ENCODE peak calls at places on chromosome 7, in eight cellular contexts. E is heart right ventricle, Z is testis, J is HCT116, S is heart left ventricle, H is pancreas, W is GM23248, G is prostate gland. R is an unnamed sample. For H3K4me1, the result is how much of the 10 kb centered on the place peaks cover.

GRCh38 chr7:27933691-27934565 is 194.0 kb downstream of the TAX1BP1 start:
- DNase-seq in E (no peak), Z (no peak), J (no peak), S (no peak), H (no peak), W (peak), G (no peak), R (peak)

GRCh38 chr7:78620931-78621330 is 822.4 kb downstream of the PHTF2 start:
- DNase-seq in E (no peak), Z (no peak), J (no peak), S (no peak), H (no peak), W (no peak), G (no peak), R (no peak)

GRCh38 chr7:99196536-99197288 is 11.2 kb downstream of the KPNA7 start:
- DNase-seq in E (no peak), Z (no peak), J (no peak), S (no peak), H (no peak), W (peak), G (no peak), R (no peak)

GRCh38 chr7:23426876-23427275 is 43.4 kb downstream of the IGF2BP3 start:
- DNase-seq in E (no peak), Z (no peak), J (no peak), S (no peak), H (no peak), W (peak), G (no peak), R (no peak)

GRCh38 chr7:152462995-152463713 is 27.4 kb upstream of the KMT2C start:
- DNase-seq in E (no peak), Z (peak), J (no peak), S (peak), H (no peak), W (peak), G (no peak), R (no peak)

GRCh38 chr7:151761256-151761655 is 115.7 kb downstream of the PRKAG2 start:
- DNase-seq in E (no peak), Z (no peak), J (no peak), S (no peak), H (no peak), W (no peak), G (no peak), R (no peak)

GRCh38 chr7:137343483-137343841 is at the start of gene PTN:
- DNase-seq in E (peak), Z (peak), J (no peak), S (peak), H (peak), W (peak), G (peak), R (no peak)

GRCh38 chr7:151757274-151757673 is 119.6 kb downstream of the PRKAG2 start:
- DNase-seq in E (no peak), Z (no peak), J (no peak), S (no peak), H (no peak), W (peak), G (no peak), R (no peak)

GRCh38 chr7:154682003-154682402 is 320.9 kb downstream of the PAXIP1 start:
- DNase-seq in E (no peak), Z (no peak), J (no peak), S (no peak), H (no peak), W (no peak), G (no peak), R (no peak)
- H3K4me3 ChIP-seq in E (no peak), Z (no peak), J (no peak), S (no peak), H (no peak), W (no peak), G (no peak), R (no peak)

DNA sequence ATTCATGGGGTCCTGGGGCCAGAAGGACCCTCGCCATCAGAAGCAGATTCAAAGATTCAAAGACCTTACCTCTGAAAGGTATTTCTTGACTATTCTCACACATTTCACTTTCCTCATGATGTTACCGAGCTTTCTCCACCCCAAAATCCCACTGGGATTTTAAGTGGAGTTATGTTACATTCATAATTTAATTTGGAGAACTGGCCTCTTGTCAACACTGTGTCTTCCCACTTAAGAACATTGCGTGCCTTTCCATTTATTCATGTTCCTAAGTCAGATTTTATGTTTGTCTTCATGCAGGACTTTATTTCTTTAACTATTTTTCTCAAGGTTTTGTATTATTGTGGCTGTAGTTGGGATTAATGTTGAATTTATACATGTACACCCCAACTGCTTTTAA is 123.5 kb upstream of the BMPER start:
- DNase-seq in E (no peak), Z (no peak), J (no peak), S (no peak), H (no peak), W (peak), G (no peak), R (no peak)
- H3K27ac ChIP-seq in E (no peak), Z (no peak), J (no peak), S (no peak), H (no peak), W (no peak), G (no peak), R (no peak)

DNA sequence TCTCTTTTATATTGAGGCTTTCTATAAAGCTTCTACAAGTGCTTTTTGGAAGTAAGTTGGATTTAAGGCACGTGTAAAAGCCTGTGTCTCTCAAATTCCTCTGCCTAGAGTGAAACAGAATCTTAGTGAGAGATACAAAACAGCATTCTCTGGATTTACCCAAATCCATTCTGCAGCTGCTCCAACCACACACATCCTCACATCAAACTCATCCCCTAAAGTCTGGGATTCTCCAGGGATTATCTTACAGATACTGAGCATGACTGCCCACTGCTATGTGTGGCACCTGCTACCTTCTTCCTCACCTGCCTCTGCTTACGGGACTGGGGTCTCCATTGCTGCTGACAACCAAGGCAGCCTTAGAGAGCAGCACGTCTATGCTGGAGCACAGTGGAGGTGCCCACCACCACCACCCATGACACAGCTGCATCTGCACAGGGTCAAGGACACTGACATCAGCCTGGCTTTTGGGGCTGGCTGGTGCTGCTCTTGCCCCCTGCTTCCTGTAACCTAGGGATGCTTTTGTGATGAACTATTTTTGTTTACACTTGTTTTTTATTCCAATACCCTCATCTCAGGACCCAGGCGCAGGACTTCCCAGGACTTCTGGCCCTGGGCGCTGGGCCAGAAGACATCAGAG is 139.2 kb upstream of the NAMPT start:
- DNase-seq in E (no peak), Z (no peak), J (no peak), S (no peak), H (no peak), W (no peak), G (no peak), R (no peak)
- H3K4me1 ChIP-seq in E (under half), Z (under half), J (under half), S (under half), H (under half), W (under half), G (under half), R (under half)

GRCh38 chr7:35802649-35803048 is 1.8 kb downstream of the SEPTIN7 start:
- DNase-seq in E (no peak), Z (no peak), J (no peak), S (no peak), H (no peak), W (no peak), G (no peak), R (no peak)
- H3K4me3 ChIP-seq in E (peak), Z (no peak), J (peak), S (peak), H (peak), W (peak), G (peak), R (peak)

GRCh38 chr7:25665346-25665745 is 437.1 kb upstream of the NPVF start:
- DNase-seq in E (no peak), Z (no peak), J (no peak), S (no peak), H (no peak), W (peak), G (peak), R (no peak)
- H3K27ac ChIP-seq in E (no peak), Z (no peak), J (no peak), S (peak), H (no peak), W (no peak), G (peak), R (no peak)

GRCh38 chr7:101119876-101120275 is 7.0 kb upstream of the SERPINE1 start:
- DNase-seq in E (no peak), Z (no peak), J (no peak), S (no peak), H (no peak), W (peak), G (no peak), R (no peak)
- H3K4me1 ChIP-seq in E (under half), Z (under half), J (under half), S (under half), H (under half), W (half or more), G (under half), R (under half)

GRCh38 chr7:74256446-74257408 is 2.5 kb upstream of the RFC2 start:
- DNase-seq in E (no peak), Z (no peak), J (no peak), S (peak), H (no peak), W (peak), G (no peak), R (no peak)

GRCh38 chr7:74252893-74253292 is 1.3 kb downstream of the RFC2 start:
- DNase-seq in E (no peak), Z (no peak), J (no peak), S (no peak), H (peak), W (no peak), G (no peak), R (no peak)

GRCh38 chr7:74254858-74255379 is 720 bp upstream of the RFC2 start:
- DNase-seq in E (no peak), Z (no peak), J (no peak), S (no peak), H (no peak), W (no peak), G (no peak), R (peak)

GRCh38 chr7:74253975-74254857 is at the start of gene RFC2:
- DNase-seq in E (peak), Z (peak), J (peak), S (peak), H (peak), W (peak), G (peak), R (peak)

DNA sequence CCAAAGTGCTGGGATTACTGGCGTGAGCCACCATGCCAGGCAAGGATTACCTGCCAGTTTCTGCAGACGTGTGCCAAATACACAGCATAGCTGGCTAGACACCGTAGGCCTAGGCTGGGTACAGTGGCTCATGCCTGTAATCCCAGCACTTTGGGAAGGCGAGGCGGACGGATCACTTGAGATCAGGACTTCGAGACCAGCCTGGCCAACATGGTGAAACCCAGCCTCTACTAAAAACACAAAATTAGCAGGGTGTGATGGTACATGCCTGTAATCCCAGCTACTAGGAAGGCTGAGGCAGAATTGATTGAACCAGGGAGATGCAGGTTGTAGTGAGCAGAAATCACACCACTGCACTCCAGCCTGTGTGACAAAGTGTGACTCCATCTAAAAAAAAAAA is 868 bp downstream of the RFC2 start:
- DNase-seq in E (no peak), Z (no peak), J (no peak), S (no peak), H (no peak), W (no peak), G (no peak), R (no peak)
- H3K4me3 ChIP-seq in E (peak), Z (no peak), J (peak), S (no peak), H (peak), W (peak), G (no peak), R (peak)

GRCh38 chr7:4189151-4189570 is 492.9 kb upstream of the FOXK1 start:
- DNase-seq in E (peak), Z (peak), J (no peak), S (peak), H (peak), W (no peak), G (peak), R (no peak)
- H3K27ac ChIP-seq in E (no peak), Z (no peak), J (no peak), S (no peak), H (no peak), W (no peak), G (peak), R (no peak)

GRCh38 chr7:46247622-46248181 is 326.6 kb upstream of the IGFBP3 start:
- DNase-seq in E (no peak), Z (no peak), J (no peak), S (no peak), H (no peak), W (peak), G (no peak), R (no peak)
- H3K4me1 ChIP-seq in E (under half), Z (under half), J (under half), S (under half), H (under half), W (under half), G (under half), R (under half)

R was measured in CD4-positive, CD25-positive, alpha-beta regulatory T cell.